ENCODE peak calls at places on chromosomes 7 and 10, in five cellular contexts. One of them, this sample, is unnamed.
A peak's percentile ranks its signal among the peaks of the same experiment; 100 is the strongest.

GRCh38 chr7:2036786-2037185 is 196.0 kb downstream of the MAD1L1 start:
- DNase-seq in neural progenitor cell: no peak
- DNase-seq in COR-L47: no peak
- DNase-seq in stimulated activated CD8-positive, alpha-beta memory T cell treated with anti-CD3 and anti-CD28 coated beads, Interleukin-15, amount 100 ng/mL, for 48 hours: no peak
- DNase-seq in CD8-positive, alpha-beta memory T cell: no peak
- DNase-seq in this sample: no peak

GRCh38 chr7:124171068-124171467 is 138.2 kb upstream of the TMEM229A start:
- DNase-seq in neural progenitor cell: peak; percentile 50
- DNase-seq in COR-L47: peak; percentile 10
- DNase-seq in stimulated activated CD8-positive, alpha-beta memory T cell treated with anti-CD3 and anti-CD28 coated beads, Interleukin-15, amount 100 ng/mL, for 48 hours: no peak
- DNase-seq in CD8-positive, alpha-beta memory T cell: no peak
- DNase-seq in this sample: peak; percentile 13

GRCh38 chr7:138029126-138029525 is 27.2 kb upstream of the CREB3L2 start:
- DNase-seq in neural progenitor cell: no peak
- DNase-seq in COR-L47: no peak
- DNase-seq in stimulated activated CD8-positive, alpha-beta memory T cell treated with anti-CD3 and anti-CD28 coated beads, Interleukin-15, amount 100 ng/mL, for 48 hours: no peak
- DNase-seq in CD8-positive, alpha-beta memory T cell: no peak
- DNase-seq in this sample: no peak

GRCh38 chr10:13158401-13158800 is 3.0 kb upstream of the MCM10 start:
- DNase-seq in neural progenitor cell: peak; percentile 19
- DNase-seq in COR-L47: no peak
- DNase-seq in stimulated activated CD8-positive, alpha-beta memory T cell treated with anti-CD3 and anti-CD28 coated beads, Interleukin-15, amount 100 ng/mL, for 48 hours: peak; percentile 6
- DNase-seq in CD8-positive, alpha-beta memory T cell: peak; percentile 18
- DNase-seq in this sample: peak; percentile 32

GRCh38 chr7:127251048-127251451 is 1.7 kb downstream of the GRM8 start:
- DNase-seq in neural progenitor cell: peak; percentile 32
- DNase-seq in COR-L47: no peak
- DNase-seq in stimulated activated CD8-positive, alpha-beta memory T cell treated with anti-CD3 and anti-CD28 coated beads, Interleukin-15, amount 100 ng/mL, for 48 hours: no peak
- DNase-seq in CD8-positive, alpha-beta memory T cell: no peak
- DNase-seq in this sample: peak; percentile 18

GRCh38 chr7:39509912-39510311 is 56.3 kb upstream of the YAE1 start:
- DNase-seq in neural progenitor cell: no peak
- DNase-seq in COR-L47: no peak
- DNase-seq in stimulated activated CD8-positive, alpha-beta memory T cell treated with anti-CD3 and anti-CD28 coated beads, Interleukin-15, amount 100 ng/mL, for 48 hours: no peak
- DNase-seq in CD8-positive, alpha-beta memory T cell: no peak
- DNase-seq in this sample: no peak

GRCh38 chr10:77578583-77579227 is 58.9 kb downstream of the KCNMA1 start:
- DNase-seq in neural progenitor cell: no peak
- DNase-seq in COR-L47: no peak
- DNase-seq in stimulated activated CD8-positive, alpha-beta memory T cell treated with anti-CD3 and anti-CD28 coated beads, Interleukin-15, amount 100 ng/mL, for 48 hours: no peak
- DNase-seq in CD8-positive, alpha-beta memory T cell: no peak
- DNase-seq in this sample: no peak

GRCh38 chr10:59558066-59558465 is 151.6 kb downstream of the SLC16A9 start:
- DNase-seq in neural progenitor cell: no peak
- DNase-seq in COR-L47: no peak
- DNase-seq in stimulated activated CD8-positive, alpha-beta memory T cell treated with anti-CD3 and anti-CD28 coated beads, Interleukin-15, amount 100 ng/mL, for 48 hours: no peak
- DNase-seq in CD8-positive, alpha-beta memory T cell: no peak
- DNase-seq in this sample: no peak

GRCh38 chr10:19819419-19820033 is 3.3 kb downstream of the PLXDC2 start:
- DNase-seq in neural progenitor cell: peak; percentile 38
- DNase-seq in COR-L47: no peak
- DNase-seq in stimulated activated CD8-positive, alpha-beta memory T cell treated with anti-CD3 and anti-CD28 coated beads, Interleukin-15, amount 100 ng/mL, for 48 hours: no peak
- DNase-seq in CD8-positive, alpha-beta memory T cell: peak; percentile 4
- DNase-seq in this sample: peak; percentile 17

GRCh38 chr7:55426676-55427075 is 61.5 kb downstream of the LANCL2 start:
- DNase-seq in neural progenitor cell: no peak
- DNase-seq in COR-L47: no peak
- DNase-seq in stimulated activated CD8-positive, alpha-beta memory T cell treated with anti-CD3 and anti-CD28 coated beads, Interleukin-15, amount 100 ng/mL, for 48 hours: no peak
- DNase-seq in CD8-positive, alpha-beta memory T cell: no peak
- DNase-seq in this sample: no peak

GRCh38 chr7:44307905-44308740 is 17.3 kb downstream of the CAMK2B start:
- DNase-seq in neural progenitor cell: no peak
- DNase-seq in COR-L47: no peak
- DNase-seq in stimulated activated CD8-positive, alpha-beta memory T cell treated with anti-CD3 and anti-CD28 coated beads, Interleukin-15, amount 100 ng/mL, for 48 hours: no peak
- DNase-seq in CD8-positive, alpha-beta memory T cell: no peak
- DNase-seq in this sample: no peak

GRCh38 chr7:140036224-140036651 is 26.5 kb downstream of the PARP12 start:
- DNase-seq in neural progenitor cell: no peak
- DNase-seq in COR-L47: no peak
- DNase-seq in stimulated activated CD8-positive, alpha-beta memory T cell treated with anti-CD3 and anti-CD28 coated beads, Interleukin-15, amount 100 ng/mL, for 48 hours: peak; percentile 27
- DNase-seq in CD8-positive, alpha-beta memory T cell: no peak
- DNase-seq in this sample: no peak

GRCh38 chr10:83961620-83962019 is 177.7 kb upstream of the GHITM start:
- DNase-seq in neural progenitor cell: peak; percentile 54
- DNase-seq in COR-L47: peak; percentile 16
- DNase-seq in stimulated activated CD8-positive, alpha-beta memory T cell treated with anti-CD3 and anti-CD28 coated beads, Interleukin-15, amount 100 ng/mL, for 48 hours: no peak
- DNase-seq in CD8-positive, alpha-beta memory T cell: no peak
- DNase-seq in this sample: no peak

GRCh38 chr10:32023264-32023663 is 33.0 kb downstream of the KIF5B start:
- DNase-seq in neural progenitor cell: no peak
- DNase-seq in COR-L47: no peak
- DNase-seq in stimulated activated CD8-positive, alpha-beta memory T cell treated with anti-CD3 and anti-CD28 coated beads, Interleukin-15, amount 100 ng/mL, for 48 hours: no peak
- DNase-seq in CD8-positive, alpha-beta memory T cell: no peak
- DNase-seq in this sample: no peak

GRCh38 chr10:20105931-20106330 is 289.7 kb downstream of the PLXDC2 start:
- DNase-seq in neural progenitor cell: no peak
- DNase-seq in COR-L47: no peak
- DNase-seq in stimulated activated CD8-positive, alpha-beta memory T cell treated with anti-CD3 and anti-CD28 coated beads, Interleukin-15, amount 100 ng/mL, for 48 hours: no peak
- DNase-seq in CD8-positive, alpha-beta memory T cell: no peak
- DNase-seq in this sample: no peak

GRCh38 chr7:21293771-21294170 is 134.1 kb upstream of the SP4 start:
- DNase-seq in neural progenitor cell: peak; percentile 60
- DNase-seq in COR-L47: no peak
- DNase-seq in stimulated activated CD8-positive, alpha-beta memory T cell treated with anti-CD3 and anti-CD28 coated beads, Interleukin-15, amount 100 ng/mL, for 48 hours: no peak
- DNase-seq in CD8-positive, alpha-beta memory T cell: no peak
- DNase-seq in this sample: no peak

GRCh38 chr10:121961456-121961855 is 13.6 kb downstream of the NSMCE4A start:
- DNase-seq in neural progenitor cell: no peak
- DNase-seq in COR-L47: no peak
- DNase-seq in stimulated activated CD8-positive, alpha-beta memory T cell treated with anti-CD3 and anti-CD28 coated beads, Interleukin-15, amount 100 ng/mL, for 48 hours: no peak
- DNase-seq in CD8-positive, alpha-beta memory T cell: no peak
- DNase-seq in this sample: no peak

GRCh38 chr7:24476227-24476626 is 97.0 kb upstream of the PALS2 start:
- DNase-seq in neural progenitor cell: no peak
- DNase-seq in COR-L47: no peak
- DNase-seq in stimulated activated CD8-positive, alpha-beta memory T cell treated with anti-CD3 and anti-CD28 coated beads, Interleukin-15, amount 100 ng/mL, for 48 hours: no peak
- DNase-seq in CD8-positive, alpha-beta memory T cell: no peak
- DNase-seq in this sample: no peak

GRCh38 chr10:5862360-5862929 is 27.2 kb downstream of the ANKRD16 start:
- DNase-seq in neural progenitor cell: no peak
- DNase-seq in COR-L47: no peak
- DNase-seq in stimulated activated CD8-positive, alpha-beta memory T cell treated with anti-CD3 and anti-CD28 coated beads, Interleukin-15, amount 100 ng/mL, for 48 hours: no peak
- DNase-seq in CD8-positive, alpha-beta memory T cell: no peak
- DNase-seq in this sample: no peak

GRCh38 chr7:139679731-139680594 is 97.8 kb downstream of the HIPK2 start:
- DNase-seq in neural progenitor cell: no peak
- DNase-seq in COR-L47: no peak
- DNase-seq in stimulated activated CD8-positive, alpha-beta memory T cell treated with anti-CD3 and anti-CD28 coated beads, Interleukin-15, amount 100 ng/mL, for 48 hours: no peak
- DNase-seq in CD8-positive, alpha-beta memory T cell: no peak
- DNase-seq in this sample: no peak

GRCh38 chr7:158479680-158480025 is 108.0 kb downstream of the PTPRN2 start:
- DNase-seq in neural progenitor cell: no peak
- DNase-seq in COR-L47: no peak
- DNase-seq in stimulated activated CD8-positive, alpha-beta memory T cell treated with anti-CD3 and anti-CD28 coated beads, Interleukin-15, amount 100 ng/mL, for 48 hours: no peak
- DNase-seq in CD8-positive, alpha-beta memory T cell: no peak
- DNase-seq in this sample: no peak

GRCh38 chr7:43559171-43559938 is 23.6 kb upstream of the STK17A start:
- DNase-seq in neural progenitor cell: no peak
- DNase-seq in COR-L47: no peak
- DNase-seq in stimulated activated CD8-positive, alpha-beta memory T cell treated with anti-CD3 and anti-CD28 coated beads, Interleukin-15, amount 100 ng/mL, for 48 hours: no peak
- DNase-seq in CD8-positive, alpha-beta memory T cell: no peak
- DNase-seq in this sample: no peak

GRCh38 chr10:93066544-93066913 is 5.9 kb downstream of the CYP26C1 start:
- DNase-seq in neural progenitor cell: no peak
- DNase-seq in COR-L47: no peak
- DNase-seq in stimulated activated CD8-positive, alpha-beta memory T cell treated with anti-CD3 and anti-CD28 coated beads, Interleukin-15, amount 100 ng/mL, for 48 hours: no peak
- DNase-seq in CD8-positive, alpha-beta memory T cell: no peak
- DNase-seq in this sample: no peak

GRCh38 chr7:101739757-101740398 is 77.5 kb upstream of the CUX1 start:
- DNase-seq in neural progenitor cell: no peak
- DNase-seq in COR-L47: no peak
- DNase-seq in stimulated activated CD8-positive, alpha-beta memory T cell treated with anti-CD3 and anti-CD28 coated beads, Interleukin-15, amount 100 ng/mL, for 48 hours: no peak
- DNase-seq in CD8-positive, alpha-beta memory T cell: no peak
- DNase-seq in this sample: peak; percentile 36

GRCh38 chr10:102626026-102626686 is 18.1 kb upstream of the TRIM8 start:
- DNase-seq in neural progenitor cell: no peak
- DNase-seq in COR-L47: no peak
- DNase-seq in stimulated activated CD8-positive, alpha-beta memory T cell treated with anti-CD3 and anti-CD28 coated beads, Interleukin-15, amount 100 ng/mL, for 48 hours: no peak
- DNase-seq in CD8-positive, alpha-beta memory T cell: no peak
- DNase-seq in this sample: no peak

GRCh38 chr10:10788761-10789160 is 228.9 kb upstream of the CELF2 start:
- DNase-seq in neural progenitor cell: no peak
- DNase-seq in COR-L47: no peak
- DNase-seq in stimulated activated CD8-positive, alpha-beta memory T cell treated with anti-CD3 and anti-CD28 coated beads, Interleukin-15, amount 100 ng/mL, for 48 hours: no peak
- DNase-seq in CD8-positive, alpha-beta memory T cell: no peak
- DNase-seq in this sample: no peak

GRCh38 chr7:3979956-3980643 is 679.0 kb downstream of the SDK1 start:
- DNase-seq in neural progenitor cell: peak; percentile 50
- DNase-seq in COR-L47: no peak
- DNase-seq in stimulated activated CD8-positive, alpha-beta memory T cell treated with anti-CD3 and anti-CD28 coated beads, Interleukin-15, amount 100 ng/mL, for 48 hours: no peak
- DNase-seq in CD8-positive, alpha-beta memory T cell: no peak
- DNase-seq in this sample: no peak

GRCh38 chr7:79953130-79953529 is 181.5 kb upstream of the GNAI1 start:
- DNase-seq in neural progenitor cell: no peak
- DNase-seq in COR-L47: no peak
- DNase-seq in stimulated activated CD8-positive, alpha-beta memory T cell treated with anti-CD3 and anti-CD28 coated beads, Interleukin-15, amount 100 ng/mL, for 48 hours: no peak
- DNase-seq in CD8-positive, alpha-beta memory T cell: no peak
- DNase-seq in this sample: no peak

GRCh38 chr10:85152488-85152887 is 824.1 kb downstream of the CCSER2 start:
- DNase-seq in neural progenitor cell: peak; percentile 36
- DNase-seq in COR-L47: no peak
- DNase-seq in stimulated activated CD8-positive, alpha-beta memory T cell treated with anti-CD3 and anti-CD28 coated beads, Interleukin-15, amount 100 ng/mL, for 48 hours: no peak
- DNase-seq in CD8-positive, alpha-beta memory T cell: no peak
- DNase-seq in this sample: no peak

GRCh38 chr7:129222064-129222463 is 2.8 kb upstream of the AHCYL2 start:
- DNase-seq in neural progenitor cell: no peak
- DNase-seq in COR-L47: no peak
- DNase-seq in stimulated activated CD8-positive, alpha-beta memory T cell treated with anti-CD3 and anti-CD28 coated beads, Interleukin-15, amount 100 ng/mL, for 48 hours: no peak
- DNase-seq in CD8-positive, alpha-beta memory T cell: peak; percentile 18
- DNase-seq in this sample: no peak